ENCODE peak calls at places on chromosomes 3 and 15, in seven cellular contexts. A is AG10803; E is cardiac muscle cell; V is type B pancreatic cell; F is sigmoid colon; L is activated CD8-positive, alpha-beta T cell treated with anti-CD3 and anti-CD28 coated beads for 36 hours; G is endothelial cell. K is an unnamed sample.
A peak's percentile ranks its signal among the peaks of the same experiment; 100 is the strongest.

GRCh38 chr3:73018298-73018697 is 21.7 kb downstream of the PPP4R2 start:
- DNase-seq in A (no peak), E (no peak), V (no peak), F (no peak), L (no peak), G (no peak), K (no peak)

GRCh38 chr3:170740726-170741591 is 129.0 kb downstream of the RPL22L1 start:
- DNase-seq in A (peak; percentile 97), E (peak; percentile 89), V (no peak), F (peak; percentile 88), L (no peak), G (no peak), K (no peak)

GRCh38 chr3:171679011-171679492 is 131.2 kb downstream of the PLD1 start:
- DNase-seq in A (no peak), E (no peak), V (no peak), F (no peak), L (no peak), G (no peak), K (no peak)

GRCh38 chr3:108053025-108053424 is 37.8 kb downstream of the CD47 start:
- DNase-seq in A (no peak), E (no peak), V (no peak), F (no peak), L (no peak), G (no peak), K (no peak)

GRCh38 chr3:174659516-174659915 is 199.6 kb upstream of the NAALADL2 start:
- DNase-seq in A (no peak), E (no peak), V (no peak), F (no peak), L (no peak), G (no peak), K (no peak)

GRCh38 chr3:141920701-141921100 is 44.3 kb downstream of the ATP1B3 start:
- DNase-seq in A (no peak), E (no peak), V (peak; percentile 29), F (no peak), L (no peak), G (no peak), K (no peak)

GRCh38 chr3:94234177-94234788 is 171.4 kb downstream of the NSUN3 start:
- DNase-seq in A (peak; percentile 54), E (peak; percentile 56), V (no peak), F (no peak), L (peak; percentile 15), G (peak; percentile 30), K (no peak)

GRCh38 chr3:119380697-119381096 is 82.7 kb downstream of the TMEM39A start:
- DNase-seq in A (no peak), E (peak; percentile 15), V (no peak), F (no peak), L (no peak), G (no peak), K (no peak)

GRCh38 chr15:99306694-99307338 is 55.5 kb downstream of the LRRC28 start:
- DNase-seq in A (no peak), E (no peak), V (no peak), F (no peak), L (no peak), G (no peak), K (no peak)

GRCh38 chr3:121707531-121708273 is 41.8 kb downstream of the GOLGB1 start:
- DNase-seq in A (no peak), E (no peak), V (no peak), F (no peak), L (no peak), G (no peak), K (no peak)

GRCh38 chr3:3639078-3639477 is 160.2 kb upstream of the LRRN1 start:
- DNase-seq in A (no peak), E (no peak), V (no peak), F (no peak), L (no peak), G (no peak), K (no peak)

GRCh38 chr3:135192929-135193328 is 397.9 kb downstream of the EPHB1 start:
- DNase-seq in A (peak; percentile 43), E (no peak), V (no peak), F (no peak), L (no peak), G (no peak), K (no peak)

GRCh38 chr15:76913737-76914136 is 8.6 kb upstream of the SCAPER start:
- DNase-seq in A (no peak), E (no peak), V (no peak), F (no peak), L (no peak), G (no peak), K (no peak)

GRCh38 chr3:181694805-181695660 is 16.7 kb upstream of the SOX2 start:
- DNase-seq in A (no peak), E (peak; percentile 42), V (no peak), F (peak; percentile 78), L (no peak), G (peak; percentile 77), K (no peak)

GRCh38 chr3:63921741-63922482 is 9.7 kb upstream of the SCAANT1 start:
- DNase-seq in A (no peak), E (no peak), V (no peak), F (no peak), L (no peak), G (no peak), K (no peak)

GRCh38 chr3:160739079-160739478 is 17.0 kb upstream of the PPM1L start:
- DNase-seq in A (peak; percentile 2), E (peak; percentile 1), V (no peak), F (no peak), L (no peak), G (no peak), K (no peak)

GRCh38 chr3:38120690-38121450 is 16.1 kb downstream of the ACAA1 start:
- DNase-seq in A (no peak), E (no peak), V (no peak), F (peak; percentile 57), L (no peak), G (no peak), K (no peak)

GRCh38 chr3:93931597-93932229 is 42.0 kb downstream of the PROS1 start:
- DNase-seq in A (no peak), E (peak; percentile 6), V (no peak), F (no peak), L (no peak), G (no peak), K (no peak)

GRCh38 chr15:88635343-88635742 is 3.5 kb upstream of the ISG20 start:
- DNase-seq in A (peak; percentile 33), E (peak; percentile 47), V (no peak), F (no peak), L (peak; percentile 62), G (no peak), K (no peak)

GRCh38 chr3:66722675-66723074 is 221.9 kb upstream of the LRIG1 start:
- DNase-seq in A (peak; percentile 77), E (peak; percentile 43), V (no peak), F (peak; percentile 88), L (no peak), G (no peak), K (no peak)

GRCh38 chr15:65862682-65863081 is 6.6 kb upstream of the RAB11A start:
- DNase-seq in A (peak; percentile 48), E (peak; percentile 85), V (no peak), F (no peak), L (peak; percentile 91), G (peak; percentile 38), K (no peak)

GRCh38 chr15:82995076-82995475 is 9.1 kb downstream of the RAMAC start:
- DNase-seq in A (no peak), E (no peak), V (no peak), F (no peak), L (no peak), G (no peak), K (no peak)

GRCh38 chr15:58771621-58772235 is 626 bp downstream of the MINDY2 start:
- DNase-seq in A (no peak), E (no peak), V (peak; percentile 72), F (peak; percentile 81), L (peak; percentile 31), G (no peak), K (no peak)

GRCh38 chr3:17087509-17087908 is 202.8 kb downstream of the PLCL2 start:
- DNase-seq in A (no peak), E (no peak), V (no peak), F (no peak), L (peak; percentile 48), G (no peak), K (no peak)

GRCh38 chr3:17089314-17089700 is 204.6 kb downstream of the PLCL2 start:
- DNase-seq in A (no peak), E (no peak), V (no peak), F (no peak), L (no peak), G (no peak), K (no peak)

GRCh38 chr3:17090271-17090992 is 205.7 kb downstream of the PLCL2 start:
- DNase-seq in A (no peak), E (no peak), V (no peak), F (no peak), L (no peak), G (no peak), K (no peak)

GRCh38 chr3:17088602-17089313 is 204.0 kb downstream of the PLCL2 start:
- DNase-seq in A (no peak), E (no peak), V (no peak), F (no peak), L (peak; percentile 69), G (no peak), K (no peak)

GRCh38 chr3:17088017-17088416 is 203.3 kb downstream of the PLCL2 start:
- DNase-seq in A (no peak), E (no peak), V (no peak), F (no peak), L (no peak), G (no peak), K (no peak)
- TF ChIP-seq CTCF in A (no peak), E (no peak), V (no peak), F (no peak), L (no peak), G (no peak), K (no peak)

GRCh38 chr3:46978985-46979944 is at the start of gene NBEAL2:
- DNase-seq in A (peak; percentile 90), E (peak; percentile 93), V (peak; percentile 90), F (peak; percentile 98), L (peak; percentile 97), G (peak; percentile 92), K (peak; percentile 99)
- TF ChIP-seq CTCF in A (no peak), E (no peak), V (peak; percentile 24), F (no peak), L (no peak), G (no peak), K (peak; percentile 25)

GRCh38 chr3:29168686-29169085 is 112.2 kb upstream of the RBMS3 start:
- DNase-seq in A (no peak), E (no peak), V (no peak), F (no peak), L (no peak), G (no peak), K (no peak)

GRCh38 chr3:29169456-29169855 is 111.4 kb upstream of the RBMS3 start:
- DNase-seq in A (no peak), E (no peak), V (no peak), F (no peak), L (no peak), G (no peak), K (no peak)

GRCh38 chr3:29167180-29167579 is 113.7 kb upstream of the RBMS3 start:
- DNase-seq in A (no peak), E (no peak), V (no peak), F (no peak), L (no peak), G (no peak), K (no peak)

GRCh38 chr3:29164825-29165224 is 116.0 kb upstream of the RBMS3 start:
- DNase-seq in A (no peak), E (no peak), V (no peak), F (no peak), L (no peak), G (no peak), K (no peak)
- TF ChIP-seq CTCF in A (no peak), E (no peak), V (no peak), F (no peak), L (no peak), G (no peak), K (no peak)

GRCh38 chr15:51971353-51972133 is at the start of gene LEO1:
- DNase-seq in A (peak; percentile 99), E (peak; percentile 98), V (peak; percentile 86), F (peak; percentile 96), L (peak; percentile 94), G (peak; percentile 84), K (peak; percentile 93)
- TF ChIP-seq CTCF in A (peak; percentile 51), E (peak; percentile 52), V (peak; percentile 62), F (peak; percentile 35), L (no peak), G (no peak), K (peak; percentile 81)

K was measured in chondrocyte.